ENCODE peak calls at places on chromosomes 7 and 10, in nine cellular contexts. One of them, this sample, is unnamed.

GRCh38 chr10:133355991-133356390 is 1.8 kb downstream of the FUOM start:
- DNase-seq in right lobe of liver: no peak
- DNase-seq in tibial nerve: no peak
- DNase-seq in spleen: no peak
- DNase-seq in esophagus squamous epithelium: no peak
- DNase-seq in IMR-90: no peak
- DNase-seq in H54: no peak
- DNase-seq in breast epithelium: no peak
- DNase-seq in A549: no peak
- DNase-seq in this sample: no peak

GRCh38 chr10:68957284-68957615 is 1.3 kb downstream of the DDX21 start:
- DNase-seq in A549: no peak
- DNase-seq in breast epithelium: no peak
- DNase-seq in right lobe of liver: no peak
- DNase-seq in esophagus squamous epithelium: no peak
- DNase-seq in spleen: no peak
- DNase-seq in IMR-90: no peak
- DNase-seq in H54: no peak
- DNase-seq in tibial nerve: no peak
- DNase-seq in this sample: no peak

GRCh38 chr7:54878339-54878738 is 119.3 kb upstream of the SEC61G start:
- DNase-seq in A549: no peak
- DNase-seq in spleen: no peak
- DNase-seq in breast epithelium: no peak
- DNase-seq in tibial nerve: no peak
- DNase-seq in esophagus squamous epithelium: no peak
- DNase-seq in H54: no peak
- DNase-seq in IMR-90: peak
- DNase-seq in right lobe of liver: no peak
- DNase-seq in this sample: no peak

GRCh38 chr10:35523670-35524225 is 81.4 kb upstream of the GJD4 start:
- DNase-seq in IMR-90: no peak
- DNase-seq in H54: no peak
- DNase-seq in A549: no peak
- DNase-seq in esophagus squamous epithelium: no peak
- DNase-seq in spleen: no peak
- DNase-seq in breast epithelium: no peak
- DNase-seq in tibial nerve: no peak
- DNase-seq in right lobe of liver: no peak
- DNase-seq in this sample: no peak

GRCh38 chr7:45077579-45077978 is 11.2 kb downstream of the NACAD start:
- DNase-seq in tibial nerve: no peak
- DNase-seq in A549: no peak
- DNase-seq in breast epithelium: no peak
- DNase-seq in right lobe of liver: no peak
- DNase-seq in esophagus squamous epithelium: no peak
- DNase-seq in H54: no peak
- DNase-seq in IMR-90: no peak
- DNase-seq in spleen: no peak
- DNase-seq in this sample: no peak

GRCh38 chr7:82805527-82805960 is 357.1 kb downstream of the PCLO start:
- DNase-seq in A549: peak
- DNase-seq in IMR-90: peak
- DNase-seq in spleen: no peak
- DNase-seq in esophagus squamous epithelium: no peak
- DNase-seq in H54: peak
- DNase-seq in breast epithelium: no peak
- DNase-seq in right lobe of liver: no peak
- DNase-seq in tibial nerve: no peak
- DNase-seq in this sample: no peak

GRCh38 chr7:159105845-159106614 is 38.6 kb downstream of the VIPR2 start:
- DNase-seq in tibial nerve: no peak
- DNase-seq in right lobe of liver: peak
- DNase-seq in spleen: peak
- DNase-seq in breast epithelium: no peak
- DNase-seq in esophagus squamous epithelium: no peak
- DNase-seq in A549: no peak
- DNase-seq in IMR-90: no peak
- DNase-seq in H54: peak
- DNase-seq in this sample: no peak

GRCh38 chr10:132539894-132540293 is 2.3 kb downstream of the INPP5A start:
- DNase-seq in right lobe of liver: no peak
- DNase-seq in H54: peak
- DNase-seq in spleen: no peak
- DNase-seq in esophagus squamous epithelium: no peak
- DNase-seq in tibial nerve: no peak
- DNase-seq in A549: no peak
- DNase-seq in breast epithelium: no peak
- DNase-seq in IMR-90: peak
- DNase-seq in this sample: no peak

GRCh38 chr10:34758447-34758996 is 56.6 kb downstream of the PARD3 start:
- DNase-seq in esophagus squamous epithelium: no peak
- DNase-seq in H54: peak
- DNase-seq in A549: peak
- DNase-seq in spleen: no peak
- DNase-seq in tibial nerve: no peak
- DNase-seq in breast epithelium: no peak
- DNase-seq in right lobe of liver: no peak
- DNase-seq in IMR-90: peak
- DNase-seq in this sample: no peak

GRCh38 chr7:123727071-123727837 is 21.5 kb downstream of the WASL start:
- DNase-seq in right lobe of liver: no peak
- DNase-seq in H54: no peak
- DNase-seq in spleen: no peak
- DNase-seq in breast epithelium: no peak
- DNase-seq in IMR-90: peak
- DNase-seq in esophagus squamous epithelium: no peak
- DNase-seq in tibial nerve: no peak
- DNase-seq in A549: peak
- DNase-seq in this sample: no peak

GRCh38 chr7:151740180-151740845 is 136.6 kb downstream of the PRKAG2 start:
- DNase-seq in IMR-90: peak
- DNase-seq in H54: no peak
- DNase-seq in spleen: no peak
- DNase-seq in tibial nerve: no peak
- DNase-seq in right lobe of liver: no peak
- DNase-seq in esophagus squamous epithelium: no peak
- DNase-seq in A549: no peak
- DNase-seq in breast epithelium: no peak
- DNase-seq in this sample: no peak

GRCh38 chr7:44276571-44277101 is 48.8 kb downstream of the CAMK2B start:
- DNase-seq in IMR-90: no peak
- DNase-seq in spleen: peak
- DNase-seq in right lobe of liver: no peak
- DNase-seq in tibial nerve: no peak
- DNase-seq in breast epithelium: no peak
- DNase-seq in H54: no peak
- DNase-seq in A549: no peak
- DNase-seq in esophagus squamous epithelium: no peak
- DNase-seq in this sample: no peak

GRCh38 chr7:151053091-151053490 is 4.6 kb downstream of the CDK5 start:
- DNase-seq in right lobe of liver: no peak
- DNase-seq in breast epithelium: no peak
- DNase-seq in A549: no peak
- DNase-seq in esophagus squamous epithelium: no peak
- DNase-seq in H54: no peak
- DNase-seq in IMR-90: no peak
- DNase-seq in spleen: no peak
- DNase-seq in tibial nerve: no peak
- DNase-seq in this sample: no peak

GRCh38 chr7:99143853-99144672 is at the start of gene SMURF1:
- DNase-seq in IMR-90: peak
- DNase-seq in spleen: peak
- DNase-seq in esophagus squamous epithelium: no peak
- DNase-seq in A549: peak
- DNase-seq in tibial nerve: peak
- DNase-seq in right lobe of liver: peak
- DNase-seq in H54: peak
- DNase-seq in breast epithelium: peak
- DNase-seq in this sample: peak
- TF ChIP-seq POLR2A in IMR-90: no peak
- TF ChIP-seq POLR2A in spleen: peak
- TF ChIP-seq POLR2A in esophagus squamous epithelium: peak
- TF ChIP-seq POLR2A in A549: peak
- TF ChIP-seq POLR2A in tibial nerve: peak
- TF ChIP-seq POLR2A in right lobe of liver: peak
- TF ChIP-seq POLR2A in H54: peak
- TF ChIP-seq POLR2A in breast epithelium: no peak
- TF ChIP-seq POLR2A in this sample: no peak

GRCh38 chr7:48088559-48089414 is at the start of gene UPP1:
- DNase-seq in IMR-90: peak
- DNase-seq in tibial nerve: peak
- DNase-seq in A549: peak
- DNase-seq in spleen: peak
- DNase-seq in esophagus squamous epithelium: peak
- DNase-seq in right lobe of liver: peak
- DNase-seq in H54: peak
- DNase-seq in breast epithelium: peak
- DNase-seq in this sample: peak
- TF ChIP-seq POLR2A in IMR-90: peak
- TF ChIP-seq POLR2A in tibial nerve: peak
- TF ChIP-seq POLR2A in A549: peak
- TF ChIP-seq POLR2A in spleen: peak
- TF ChIP-seq POLR2A in esophagus squamous epithelium: peak
- TF ChIP-seq POLR2A in right lobe of liver: peak
- TF ChIP-seq POLR2A in H54: peak
- TF ChIP-seq POLR2A in breast epithelium: no peak
- TF ChIP-seq POLR2A in this sample: no peak

GRCh38 chr10:72292223-72292691 is 18.5 kb downstream of the DDIT4 start:
- DNase-seq in A549: peak
- DNase-seq in right lobe of liver: no peak
- DNase-seq in IMR-90: no peak
- DNase-seq in tibial nerve: no peak
- DNase-seq in esophagus squamous epithelium: no peak
- DNase-seq in spleen: no peak
- DNase-seq in H54: no peak
- DNase-seq in breast epithelium: no peak
- DNase-seq in this sample: no peak
- TF ChIP-seq POLR2A in A549: no peak
- TF ChIP-seq POLR2A in right lobe of liver: no peak
- TF ChIP-seq POLR2A in IMR-90: no peak
- TF ChIP-seq POLR2A in tibial nerve: no peak
- TF ChIP-seq POLR2A in esophagus squamous epithelium: no peak
- TF ChIP-seq POLR2A in spleen: no peak
- TF ChIP-seq POLR2A in H54: no peak
- TF ChIP-seq POLR2A in breast epithelium: no peak
- TF ChIP-seq POLR2A in this sample: no peak

GRCh38 chr7:100679129-100679926 is 5.8 kb downstream of the GNB2 start:
- DNase-seq in H54: no peak
- DNase-seq in esophagus squamous epithelium: no peak
- DNase-seq in breast epithelium: no peak
- DNase-seq in tibial nerve: no peak
- DNase-seq in A549: no peak
- DNase-seq in right lobe of liver: peak
- DNase-seq in IMR-90: no peak
- DNase-seq in spleen: peak
- DNase-seq in this sample: peak

GRCh38 chr7:100680589-100681271 is 7.2 kb downstream of the GNB2 start:
- DNase-seq in IMR-90: no peak
- DNase-seq in H54: no peak
- DNase-seq in tibial nerve: no peak
- DNase-seq in breast epithelium: no peak
- DNase-seq in spleen: peak
- DNase-seq in A549: no peak
- DNase-seq in right lobe of liver: peak
- DNase-seq in esophagus squamous epithelium: no peak
- DNase-seq in this sample: no peak

GRCh38 chr7:100678291-100678984 is 4.9 kb downstream of the GNB2 start:
- DNase-seq in H54: no peak
- DNase-seq in breast epithelium: no peak
- DNase-seq in A549: no peak
- DNase-seq in right lobe of liver: peak
- DNase-seq in tibial nerve: no peak
- DNase-seq in spleen: peak
- DNase-seq in esophagus squamous epithelium: no peak
- DNase-seq in IMR-90: no peak
- DNase-seq in this sample: no peak

GRCh38 chr7:100681491-100682227 is 8.1 kb downstream of the GNB2 start:
- DNase-seq in A549: no peak
- DNase-seq in esophagus squamous epithelium: no peak
- DNase-seq in breast epithelium: no peak
- DNase-seq in tibial nerve: no peak
- DNase-seq in H54: no peak
- DNase-seq in right lobe of liver: peak
- DNase-seq in IMR-90: no peak
- DNase-seq in spleen: peak
- DNase-seq in this sample: no peak

GRCh38 chr7:100679927-100680588 is 6.5 kb downstream of the GNB2 start:
- DNase-seq in spleen: no peak
- DNase-seq in esophagus squamous epithelium: no peak
- DNase-seq in A549: peak
- DNase-seq in tibial nerve: peak
- DNase-seq in H54: no peak
- DNase-seq in breast epithelium: no peak
- DNase-seq in right lobe of liver: no peak
- DNase-seq in IMR-90: no peak
- DNase-seq in this sample: peak
- TF ChIP-seq POLR2A in spleen: no peak
- TF ChIP-seq POLR2A in esophagus squamous epithelium: no peak
- TF ChIP-seq POLR2A in A549: no peak
- TF ChIP-seq POLR2A in tibial nerve: no peak
- TF ChIP-seq POLR2A in H54: no peak
- TF ChIP-seq POLR2A in breast epithelium: no peak
- TF ChIP-seq POLR2A in right lobe of liver: no peak
- TF ChIP-seq POLR2A in IMR-90: no peak
- TF ChIP-seq POLR2A in this sample: no peak

DNA sequence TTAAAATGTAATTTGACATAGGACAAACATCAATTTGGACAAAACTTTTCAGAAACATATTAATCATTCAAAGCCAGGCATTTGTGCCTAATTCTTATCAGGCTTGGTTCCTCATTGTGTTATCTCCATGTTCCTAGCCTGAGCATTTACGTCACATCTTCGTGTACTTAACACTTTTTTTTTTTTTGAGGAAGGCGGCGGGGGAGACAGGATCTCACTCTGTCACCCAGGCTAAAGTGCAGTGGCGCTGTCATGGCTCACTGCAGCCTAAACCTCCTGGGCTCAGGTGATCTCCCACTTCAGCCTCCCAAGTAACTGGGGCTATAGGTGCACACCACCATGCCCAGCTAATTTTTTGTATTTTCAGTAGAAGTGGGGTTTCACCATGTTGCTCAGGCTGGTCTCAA is 19.8 kb downstream of the HNRNPA2B1 start:
- DNase-seq in IMR-90: no peak
- DNase-seq in A549: no peak
- DNase-seq in right lobe of liver: no peak
- DNase-seq in tibial nerve: no peak
- DNase-seq in H54: no peak
- DNase-seq in breast epithelium: no peak
- DNase-seq in esophagus squamous epithelium: no peak
- DNase-seq in spleen: no peak
- DNase-seq in this sample: no peak
- TF ChIP-seq POLR2A in IMR-90: no peak
- TF ChIP-seq POLR2A in A549: no peak
- TF ChIP-seq POLR2A in right lobe of liver: no peak
- TF ChIP-seq POLR2A in tibial nerve: no peak
- TF ChIP-seq POLR2A in H54: no peak
- TF ChIP-seq POLR2A in breast epithelium: no peak
- TF ChIP-seq POLR2A in esophagus squamous epithelium: no peak
- TF ChIP-seq POLR2A in spleen: no peak
- TF ChIP-seq POLR2A in this sample: no peak

GRCh38 chr10:5975641-5976473 is 1.5 kb downstream of the IL15RA start:
- DNase-seq in right lobe of liver: peak
- DNase-seq in esophagus squamous epithelium: no peak
- DNase-seq in A549: no peak
- DNase-seq in H54: no peak
- DNase-seq in breast epithelium: peak
- DNase-seq in spleen: no peak
- DNase-seq in tibial nerve: no peak
- DNase-seq in IMR-90: peak
- DNase-seq in this sample: peak
- TF ChIP-seq POLR2A in right lobe of liver: no peak
- TF ChIP-seq POLR2A in esophagus squamous epithelium: no peak
- TF ChIP-seq POLR2A in A549: no peak
- TF ChIP-seq POLR2A in H54: no peak
- TF ChIP-seq POLR2A in breast epithelium: no peak
- TF ChIP-seq POLR2A in spleen: peak
- TF ChIP-seq POLR2A in tibial nerve: no peak
- TF ChIP-seq POLR2A in IMR-90: no peak
- TF ChIP-seq POLR2A in this sample: no peak